ENCODE peak calls at places on chromosomes 4 and X, in seven cellular contexts. T is PC-3, E is GM23248, S is mammary epithelial cell, D is GM23338, A is H9, U is MM.1S. I is an unnamed sample.

GRCh38 chr4:3225946-3226345 is 23.0 kb upstream of the MSANTD1 start:
- DNase-seq in T (no peak), E (no peak), S (no peak), D (no peak), A (no peak), U (no peak), I (no peak)

GRCh38 chr4:19399001-19399400 is 852.7 kb upstream of the SLIT2 start:
- DNase-seq in T (peak; percentile 73), E (peak; percentile 56), S (no peak), D (no peak), A (no peak), U (no peak), I (no peak)

GRCh38 chr4:173494013-173494970 is 35.7 kb downstream of the HAND2 start:
- DNase-seq in T (peak; percentile 74), E (peak; percentile 85), S (peak; percentile 66), D (peak; percentile 96), A (peak; percentile 88), U (peak; percentile 83), I (peak; percentile 89)

GRCh38 chr4:36775544-36775943 is 469.0 kb upstream of the NWD2 start:
- DNase-seq in T (no peak), E (no peak), S (no peak), D (no peak), A (no peak), U (no peak), I (no peak)

GRCh38 chr4:3829211-3829953 is 63.2 kb downstream of the ADRA2C start:
- DNase-seq in T (no peak), E (no peak), S (no peak), D (no peak), A (no peak), U (no peak), I (no peak)

GRCh38 chrX:9279271-9279596 is 185.6 kb upstream of the TBL1X start:
- DNase-seq in T (no peak), E (peak; percentile 20), S (no peak), D (no peak), A (no peak), U (peak; percentile 76), I (no peak)

GRCh38 chrX:66074920-66075879 is 35.3 kb upstream of the VSIG4 start:
- DNase-seq in T (peak; percentile 2), E (no peak), S (no peak), D (no peak), A (no peak), U (no peak), I (no peak)

GRCh38 chr4:87078987-87079469 is 141.4 kb downstream of the KLHL8 start:
- DNase-seq in T (no peak), E (peak; percentile 86), S (no peak), D (no peak), A (no peak), U (no peak), I (no peak)

GRCh38 chr4:107824367-107825071 is at the start of gene SGMS2:
- DNase-seq in T (peak; percentile 94), E (peak; percentile 97), S (peak; percentile 95), D (peak; percentile 69), A (peak; percentile 69), U (peak; percentile 37), I (peak; percentile 69)

GRCh38 chr4:184911310-184911709 is 85.5 kb upstream of the ACSL1 start:
- DNase-seq in T (peak; percentile 76), E (no peak), S (peak; percentile 97), D (no peak), A (no peak), U (no peak), I (no peak)

GRCh38 chr4:69025191-69025998 is 70.9 kb upstream of the UGT2B7 start:
- DNase-seq in T (peak; percentile 49), E (no peak), S (no peak), D (peak; percentile 77), A (peak; percentile 70), U (peak; percentile 23), I (peak; percentile 64)

GRCh38 chr4:101155368-101155767 is 192.0 kb downstream of the PPP3CA start:
- DNase-seq in T (peak; percentile 87), E (peak; percentile 80), S (peak; percentile 78), D (peak; percentile 25), A (no peak), U (no peak), I (peak; percentile 21)

GRCh38 chrX:53211391-53211978 is 13.5 kb downstream of the KDM5C start:
- DNase-seq in T (peak; percentile 89), E (peak; percentile 65), S (peak; percentile 74), D (no peak), A (no peak), U (no peak), I (no peak)

GRCh38 chrX:149248073-149248625 is 257.0 kb downstream of the IDS start:
- DNase-seq in T (no peak), E (no peak), S (peak; percentile 16), D (no peak), A (no peak), U (no peak), I (no peak)

GRCh38 chr4:184648220-184649025 is 824 bp downstream of the CASP3 start:
- DNase-seq in T (peak; percentile 35), E (peak; percentile 80), S (peak; percentile 55), D (peak; percentile 54), A (peak; percentile 43), U (peak; percentile 64), I (peak; percentile 69)

GRCh38 chrX:40434947-40435346 is 145.8 kb upstream of the ATP6AP2 start:
- DNase-seq in T (no peak), E (peak; percentile 20), S (no peak), D (peak; percentile 58), A (peak; percentile 76), U (no peak), I (peak; percentile 48)

GRCh38 chr4:187499961-187500360 is 495.6 kb upstream of the ZFP42 start:
- DNase-seq in T (peak; percentile 17), E (no peak), S (no peak), D (no peak), A (no peak), U (no peak), I (no peak)

GRCh38 chrX:39854772-39855747 is 242.7 kb downstream of the BCOR start:
- DNase-seq in T (no peak), E (no peak), S (no peak), D (no peak), A (no peak), U (peak; percentile 72), I (no peak)

GRCh38 chr4:6229095-6229494 is 28.7 kb upstream of the JAKMIP1 start:
- DNase-seq in T (no peak), E (no peak), S (no peak), D (no peak), A (peak; percentile 18), U (no peak), I (no peak)

GRCh38 chr4:138404801-138405200 is 162.7 kb upstream of the SLC7A11 start:
- DNase-seq in T (no peak), E (no peak), S (no peak), D (no peak), A (no peak), U (no peak), I (no peak)
- H2AFZ ChIP-seq in T (no peak overlapping the region), E (no peak overlapping the region), S (peak overlapping the region; percentile 64), D (no peak overlapping the region), A (no peak overlapping the region), U (no peak overlapping the region), I (no peak overlapping the region)

DNA sequence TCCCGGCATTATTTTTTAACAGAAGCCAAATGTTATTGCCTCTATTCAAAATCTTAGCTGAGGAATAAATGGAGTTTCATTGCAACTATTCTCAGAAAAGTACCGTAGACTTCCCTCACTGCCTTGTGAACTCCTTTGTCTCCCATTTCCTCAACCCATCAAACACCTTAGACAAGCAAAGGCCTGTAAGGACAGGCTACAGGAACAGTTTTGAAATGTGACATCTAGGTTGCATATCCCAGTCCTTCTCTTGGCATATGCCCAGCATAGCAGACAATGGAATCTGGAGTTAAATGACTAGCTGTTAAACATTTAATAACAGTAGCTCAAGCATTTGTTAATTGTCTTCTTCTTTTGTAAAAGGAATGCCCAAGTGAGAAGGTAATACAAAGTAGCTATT is 1371.7 kb downstream of the STIM2 start:
- DNase-seq in T (no peak), E (no peak), S (peak; percentile 71), D (no peak), A (no peak), U (no peak), I (no peak)
- H2AFZ ChIP-seq in T (no peak overlapping the region), E (no peak overlapping the region), S (peak overlapping the region; percentile 58), D (no peak overlapping the region), A (no peak overlapping the region), U (no peak overlapping the region), I (no peak overlapping the region)

DNA sequence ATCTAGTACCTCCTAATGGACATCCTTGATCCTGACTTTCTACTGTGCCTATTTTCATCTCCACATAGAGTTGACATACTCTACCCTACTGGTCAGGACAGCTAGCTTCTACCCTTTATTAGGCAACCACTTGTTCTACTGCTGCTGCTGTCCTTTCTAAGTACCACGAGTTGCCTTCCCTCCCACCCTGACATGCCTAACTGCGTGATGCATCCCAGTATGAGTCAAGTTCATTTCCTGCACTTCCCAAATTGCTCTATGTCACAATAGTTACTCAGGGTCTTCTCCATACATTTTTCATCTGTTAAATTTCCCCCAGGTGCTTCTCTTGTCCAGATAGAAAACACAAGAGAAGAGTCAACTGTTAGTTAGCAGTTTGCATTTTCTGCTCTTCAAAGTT is 133.4 kb downstream of the TBC1D19 start:
- DNase-seq in T (peak; percentile 67), E (peak; percentile 92), S (peak; percentile 73), D (no peak), A (no peak), U (no peak), I (no peak)
- H2AFZ ChIP-seq in T (no peak overlapping the region), E (no peak overlapping the region), S (no peak overlapping the region), D (no peak overlapping the region), A (no peak overlapping the region), U (no peak overlapping the region), I (no peak overlapping the region)

DNA sequence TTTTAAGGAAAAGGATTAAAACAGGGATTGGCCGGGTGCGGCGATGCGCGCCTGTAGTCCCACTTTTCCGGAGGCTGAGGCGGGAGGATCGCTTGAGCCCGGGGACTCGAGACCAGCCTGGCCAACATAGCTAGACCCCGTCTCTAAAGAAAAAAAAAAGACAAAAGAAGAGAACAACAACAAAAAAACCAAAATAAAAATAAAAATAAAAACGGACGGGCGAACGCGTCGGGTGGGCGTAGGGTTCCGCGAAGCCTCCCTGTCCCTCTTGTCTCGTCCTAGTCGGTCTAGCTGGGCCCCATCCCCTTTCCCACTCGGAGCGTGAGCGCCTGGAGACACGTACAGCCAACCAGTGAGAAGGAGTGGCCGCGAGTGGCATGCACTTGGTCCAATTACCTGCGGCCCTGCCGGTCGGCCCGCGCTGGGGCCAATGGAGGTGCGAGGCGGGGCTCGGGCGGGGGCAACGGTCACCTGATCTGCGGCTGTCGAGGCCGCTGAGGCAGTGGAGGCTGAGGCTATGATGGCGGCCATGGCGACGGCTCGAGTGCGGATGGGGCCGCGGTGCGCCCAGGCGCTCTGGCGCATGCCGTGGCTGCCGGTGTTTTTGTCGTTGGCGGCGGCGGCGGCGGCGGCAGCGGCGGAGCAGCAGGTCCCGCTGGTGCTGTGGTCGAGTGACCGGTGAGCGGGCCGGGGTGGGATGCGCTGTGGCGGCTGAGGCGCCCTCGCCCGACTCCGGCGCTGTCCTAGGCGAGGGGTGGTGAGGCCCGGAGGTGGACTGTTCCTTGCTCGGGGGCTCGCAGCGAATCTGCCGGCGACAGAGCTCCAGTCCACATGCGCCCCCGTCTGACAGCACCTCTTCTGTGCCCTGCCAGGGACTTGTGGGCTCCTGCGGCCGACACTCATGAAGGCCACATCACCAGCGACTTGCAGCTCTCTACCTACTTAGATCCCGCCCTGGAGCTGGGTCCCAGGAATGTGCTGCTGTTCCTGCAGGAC is at the start of gene ATP6AP1:
- DNase-seq in T (peak; percentile 94), E (peak; percentile 93), S (peak; percentile 88), D (peak; percentile 92), A (peak; percentile 92), U (peak; percentile 85), I (peak; percentile 93)
- H2AFZ ChIP-seq in T (peak within 1 kb of the TSS; percentile 86), E (peak within 1 kb of the TSS; percentile 70), S (peak within 1 kb of the TSS; percentile 73), D (no peak within 1 kb of the TSS), A (no peak within 1 kb of the TSS), U (peak within 1 kb of the TSS; percentile 67), I (no peak within 1 kb of the TSS)

GRCh38 chr4:83390965-83391364 is 56.3 kb upstream of the HPSE start:
- DNase-seq in T (no peak), E (no peak), S (no peak), D (no peak), A (no peak), U (no peak), I (no peak)
- H2AFZ ChIP-seq in T (no peak overlapping the region), E (no peak overlapping the region), S (no peak overlapping the region), D (no peak overlapping the region), A (no peak overlapping the region), U (no peak overlapping the region), I (no peak overlapping the region)

I was measured in neural progenitor cell.